ENCODE peak calls at places on chromosomes 1 and 21, in seven cellular contexts. U is activated gamma-delta T cell treated with anti-CD3 and anti-CD28 coated beads, Interleukin-2, amount 50 U/mL, for 16 hours; O is activated CD4-positive, alpha-beta T cell treated with anti-CD3 and anti-CD28 coated beads, Interleukin-2, amount 50 U/mL, for 1 hour; J is stimulated activated CD4-positive, alpha-beta T cell treated with anti-CD3 and anti-CD28 coated beads, Interleukin-2, amount 100 ng/mL, for 48 hours; W is left ventricle myocardium inferior; N is NCI-H774; X is HS-5. E is an unnamed sample.

GRCh38 chr1:204190212-204191211 is 5.8 kb downstream of the KISS1 start:
- DNase-seq in J (no peak), X (no peak), N (peak), W (no peak), O (no peak), U (no peak), E (peak)

GRCh38 chr1:14924455-14925325 is 228.9 kb upstream of the TMEM51 start:
- DNase-seq in J (peak), W (peak), U (no peak), N (no peak), X (no peak), O (no peak), E (peak)

GRCh38 chr1:1906185-1907097 is 8.6 kb upstream of the CALML6 start:
- DNase-seq in W (peak), X (no peak), O (peak), N (peak), J (peak), U (peak), E (peak)

GRCh38 chr1:4657920-4658585 is 3.6 kb downstream of the AJAP1 start:
- DNase-seq in W (no peak), N (no peak), X (no peak), J (no peak), U (no peak), O (no peak), E (no peak)

GRCh38 chr1:168636642-168637111 is 60.3 kb downstream of the XCL1 start:
- DNase-seq in U (no peak), J (no peak), X (peak), N (no peak), O (no peak), W (no peak), E (no peak)

GRCh38 chr1:15951341-15952153 is 24.4 kb downstream of the ZBTB17 start:
- DNase-seq in N (no peak), W (no peak), U (peak), O (no peak), X (no peak), J (no peak), E (no peak)

GRCh38 chr1:37721565-37721964 is 29.2 kb downstream of the CDCA8 start:
- DNase-seq in J (no peak), O (no peak), N (no peak), X (no peak), U (no peak), W (no peak), E (no peak)

GRCh38 chr21:26185446-26185845 is 14.9 kb upstream of the APP start:
- DNase-seq in J (no peak), W (no peak), N (no peak), X (no peak), O (no peak), U (no peak), E (no peak)

GRCh38 chr1:77421504-77422233 is 139.8 kb downstream of the AK5 start:
- DNase-seq in W (no peak), U (no peak), J (no peak), O (no peak), N (no peak), X (no peak), E (no peak)

GRCh38 chr1:214546076-214546475 is 5.3 kb downstream of the PTPN14 start:
- DNase-seq in J (no peak), N (no peak), U (no peak), W (no peak), O (no peak), X (no peak), E (no peak)

GRCh38 chr1:41499591-41499990 is 15.1 kb upstream of the EDN2 start:
- DNase-seq in O (no peak), N (no peak), J (no peak), X (no peak), U (no peak), W (no peak), E (no peak)

GRCh38 chr1:7218210-7218832 is 433.1 kb downstream of the CAMTA1 start:
- DNase-seq in J (peak), U (no peak), O (peak), X (no peak), N (no peak), W (no peak), E (no peak)

GRCh38 chr1:155175927-155176371 is 2.3 kb downstream of the TRIM46 start:
- DNase-seq in N (peak), J (no peak), U (no peak), O (no peak), X (no peak), W (no peak), E (no peak)

GRCh38 chr21:21385404-21385803 is 387.2 kb downstream of the NCAM2 start:
- DNase-seq in O (no peak), X (no peak), U (no peak), W (no peak), N (no peak), J (no peak), E (no peak)

GRCh38 chr1:185861630-185862029 is 127.4 kb downstream of the HMCN1 start:
- DNase-seq in U (no peak), J (no peak), W (no peak), O (no peak), N (peak), X (no peak), E (no peak)

GRCh38 chr1:22685675-22686074 is 25.0 kb upstream of the EPHB2 start:
- DNase-seq in O (no peak), X (no peak), N (no peak), U (no peak), J (no peak), W (no peak), E (peak)

GRCh38 chr1:34164510-34165381 is at the start of gene CSMD2:
- DNase-seq in N (peak), U (no peak), O (no peak), X (no peak), W (peak), J (no peak), E (no peak)

GRCh38 chr1:211705439-211706205 is 30.2 kb upstream of the NEK2 start:
- DNase-seq in U (no peak), O (no peak), X (no peak), N (peak), J (no peak), W (no peak), E (no peak)

GRCh38 chr1:53369034-53369750 is 41.3 kb upstream of the LRP8 start:
- DNase-seq in X (no peak), J (no peak), W (no peak), O (no peak), U (no peak), N (no peak), E (no peak)

GRCh38 chr21:39050839-39051560 is 132.3 kb downstream of the PSMG1 start:
- DNase-seq in J (no peak), X (no peak), O (no peak), U (no peak), W (no peak), N (no peak), E (no peak)

GRCh38 chr1:211386931-211387330 is 60.3 kb downstream of the TRAF5 start:
- DNase-seq in N (no peak), W (no peak), O (no peak), J (no peak), X (no peak), U (no peak), E (no peak)

GRCh38 chr1:51990478-51990965 is at the start of gene RAB3B:
- DNase-seq in W (peak), J (peak), U (peak), O (peak), N (peak), X (peak), E (no peak)

GRCh38 chr1:14853518-14853917 is 255.0 kb downstream of the KAZN start:
- DNase-seq in J (no peak), N (no peak), O (no peak), W (no peak), X (no peak), U (no peak), E (no peak)

GRCh38 chr1:29084196-29084521 is 39.5 kb downstream of the TMEM200B start:
- DNase-seq in X (no peak), U (no peak), W (no peak), N (no peak), O (no peak), J (no peak), E (no peak)

GRCh38 chr1:66275601-66276023 is 258.3 kb upstream of the SGIP1 start:
- DNase-seq in O (no peak), X (no peak), J (no peak), N (no peak), U (no peak), W (no peak), E (no peak)

GRCh38 chr1:117697220-117697781 is 91.5 kb downstream of the TENT5C start:
- DNase-seq in X (no peak), U (no peak), J (no peak), O (no peak), N (no peak), W (no peak), E (no peak)

GRCh38 chr1:38814444-38814983 is 45.1 kb downstream of the RRAGC start:
- DNase-seq in X (no peak), N (no peak), U (no peak), O (no peak), W (no peak), J (no peak), E (no peak)

GRCh38 chr1:170461762-170462384 is 70.1 kb upstream of the GORAB start:
- DNase-seq in O (no peak), W (no peak), U (no peak), X (no peak), N (no peak), J (no peak), E (no peak)

GRCh38 chr1:180230791-180231505 is 884 bp downstream of the LHX4 start:
- DNase-seq in X (peak), W (no peak), U (no peak), O (no peak), J (no peak), N (no peak), E (no peak)

GRCh38 chr1:159779403-159779851 is 1.3 kb upstream of the DUSP23 start:
- DNase-seq in W (no peak), N (no peak), U (no peak), J (no peak), O (no peak), X (peak), E (peak)